ENCODE peak calls at places on chromosomes 5 and 9, in ten cellular contexts. One of them, this sample, is unnamed.
A peak's percentile ranks its signal among the peaks of the same experiment; 100 is the strongest.

GRCh38 chr9:114856942-114857315 is 51.1 kb upstream of the TNFSF15 start:
- DNase-seq in NCI-H748 treated with DMSO at 0.1 percent for 48 hours: no peak
- DNase-seq in GM06990: no peak
- DNase-seq in GM20000: no peak
- DNase-seq in AG09319: no peak
- DNase-seq in CD4-positive, alpha-beta memory T cell: no peak
- DNase-seq in NCI-H524 treated with DMSO at 0.1 percent for 48 hours: no peak
- DNase-seq in anterior cingulate cortex: no peak
- DNase-seq in stimulated activated CD4-positive, alpha-beta T cell treated with anti-CD3 and anti-CD28 coated beads, Interleukin-15, amount 100 ng/mL, for 1 hour: no peak
- DNase-seq in ACHN: no peak
- DNase-seq in this sample: no peak

GRCh38 chr9:127676636-127677035 is 30.2 kb upstream of the CFAP157 start:
- DNase-seq in anterior cingulate cortex: no peak
- DNase-seq in AG09319: no peak
- DNase-seq in GM06990: no peak
- DNase-seq in stimulated activated CD4-positive, alpha-beta T cell treated with anti-CD3 and anti-CD28 coated beads, Interleukin-15, amount 100 ng/mL, for 1 hour: no peak
- DNase-seq in CD4-positive, alpha-beta memory T cell: no peak
- DNase-seq in NCI-H524 treated with DMSO at 0.1 percent for 48 hours: no peak
- DNase-seq in GM20000: no peak
- DNase-seq in ACHN: no peak
- DNase-seq in NCI-H748 treated with DMSO at 0.1 percent for 48 hours: no peak
- DNase-seq in this sample: no peak

GRCh38 chr5:24314106-24314505 is 330.7 kb downstream of the CDH10 start:
- DNase-seq in ACHN: no peak
- DNase-seq in GM06990: no peak
- DNase-seq in NCI-H524 treated with DMSO at 0.1 percent for 48 hours: no peak
- DNase-seq in stimulated activated CD4-positive, alpha-beta T cell treated with anti-CD3 and anti-CD28 coated beads, Interleukin-15, amount 100 ng/mL, for 1 hour: no peak
- DNase-seq in GM20000: no peak
- DNase-seq in NCI-H748 treated with DMSO at 0.1 percent for 48 hours: no peak
- DNase-seq in anterior cingulate cortex: no peak
- DNase-seq in AG09319: no peak
- DNase-seq in CD4-positive, alpha-beta memory T cell: no peak
- DNase-seq in this sample: no peak

GRCh38 chr5:127924606-127925005 is 159.0 kb upstream of the SLC12A2 start:
- DNase-seq in anterior cingulate cortex: no peak
- DNase-seq in CD4-positive, alpha-beta memory T cell: no peak
- DNase-seq in NCI-H524 treated with DMSO at 0.1 percent for 48 hours: no peak
- DNase-seq in NCI-H748 treated with DMSO at 0.1 percent for 48 hours: peak; percentile 85
- DNase-seq in GM20000: no peak
- DNase-seq in AG09319: no peak
- DNase-seq in GM06990: no peak
- DNase-seq in stimulated activated CD4-positive, alpha-beta T cell treated with anti-CD3 and anti-CD28 coated beads, Interleukin-15, amount 100 ng/mL, for 1 hour: no peak
- DNase-seq in ACHN: no peak
- DNase-seq in this sample: no peak

GRCh38 chr5:91794856-91795548 is 411.9 kb upstream of the ARRDC3 start:
- DNase-seq in NCI-H748 treated with DMSO at 0.1 percent for 48 hours: no peak
- DNase-seq in GM20000: no peak
- DNase-seq in CD4-positive, alpha-beta memory T cell: no peak
- DNase-seq in GM06990: no peak
- DNase-seq in anterior cingulate cortex: no peak
- DNase-seq in ACHN: no peak
- DNase-seq in NCI-H524 treated with DMSO at 0.1 percent for 48 hours: no peak
- DNase-seq in stimulated activated CD4-positive, alpha-beta T cell treated with anti-CD3 and anti-CD28 coated beads, Interleukin-15, amount 100 ng/mL, for 1 hour: no peak
- DNase-seq in AG09319: no peak
- DNase-seq in this sample: no peak

GRCh38 chr5:16437974-16438373 is 27.6 kb downstream of the ZNF622 start:
- DNase-seq in stimulated activated CD4-positive, alpha-beta T cell treated with anti-CD3 and anti-CD28 coated beads, Interleukin-15, amount 100 ng/mL, for 1 hour: no peak
- DNase-seq in CD4-positive, alpha-beta memory T cell: no peak
- DNase-seq in GM20000: no peak
- DNase-seq in ACHN: peak; percentile 9
- DNase-seq in GM06990: no peak
- DNase-seq in AG09319: no peak
- DNase-seq in NCI-H748 treated with DMSO at 0.1 percent for 48 hours: no peak
- DNase-seq in anterior cingulate cortex: no peak
- DNase-seq in NCI-H524 treated with DMSO at 0.1 percent for 48 hours: no peak
- DNase-seq in this sample: no peak

GRCh38 chr5:2780421-2781171 is 29.1 kb upstream of the IRX2 start:
- DNase-seq in stimulated activated CD4-positive, alpha-beta T cell treated with anti-CD3 and anti-CD28 coated beads, Interleukin-15, amount 100 ng/mL, for 1 hour: no peak
- DNase-seq in AG09319: no peak
- DNase-seq in ACHN: no peak
- DNase-seq in GM06990: no peak
- DNase-seq in anterior cingulate cortex: no peak
- DNase-seq in GM20000: no peak
- DNase-seq in NCI-H524 treated with DMSO at 0.1 percent for 48 hours: no peak
- DNase-seq in NCI-H748 treated with DMSO at 0.1 percent for 48 hours: no peak
- DNase-seq in CD4-positive, alpha-beta memory T cell: no peak
- DNase-seq in this sample: no peak

GRCh38 chr9:88593537-88594185 is 58.7 kb downstream of the NXNL2 start:
- DNase-seq in GM06990: no peak
- DNase-seq in stimulated activated CD4-positive, alpha-beta T cell treated with anti-CD3 and anti-CD28 coated beads, Interleukin-15, amount 100 ng/mL, for 1 hour: no peak
- DNase-seq in AG09319: no peak
- DNase-seq in anterior cingulate cortex: no peak
- DNase-seq in NCI-H748 treated with DMSO at 0.1 percent for 48 hours: peak; percentile 4
- DNase-seq in NCI-H524 treated with DMSO at 0.1 percent for 48 hours: no peak
- DNase-seq in ACHN: peak; percentile 49
- DNase-seq in GM20000: peak; percentile 57
- DNase-seq in CD4-positive, alpha-beta memory T cell: peak; percentile 42
- DNase-seq in this sample: no peak

GRCh38 chr5:6419340-6419852 is 29.3 kb upstream of the UBE2QL1 start:
- DNase-seq in stimulated activated CD4-positive, alpha-beta T cell treated with anti-CD3 and anti-CD28 coated beads, Interleukin-15, amount 100 ng/mL, for 1 hour: no peak
- DNase-seq in GM06990: no peak
- DNase-seq in ACHN: no peak
- DNase-seq in CD4-positive, alpha-beta memory T cell: no peak
- DNase-seq in GM20000: no peak
- DNase-seq in AG09319: no peak
- DNase-seq in NCI-H524 treated with DMSO at 0.1 percent for 48 hours: no peak
- DNase-seq in NCI-H748 treated with DMSO at 0.1 percent for 48 hours: peak; percentile 99
- DNase-seq in anterior cingulate cortex: no peak
- DNase-seq in this sample: no peak

GRCh38 chr9:114559830-114560520 is 27.6 kb upstream of the ATP6V1G1 start:
- DNase-seq in anterior cingulate cortex: no peak
- DNase-seq in GM06990: no peak
- DNase-seq in GM20000: no peak
- DNase-seq in NCI-H748 treated with DMSO at 0.1 percent for 48 hours: peak; percentile 59
- DNase-seq in AG09319: no peak
- DNase-seq in NCI-H524 treated with DMSO at 0.1 percent for 48 hours: no peak
- DNase-seq in ACHN: no peak
- DNase-seq in CD4-positive, alpha-beta memory T cell: no peak
- DNase-seq in stimulated activated CD4-positive, alpha-beta T cell treated with anti-CD3 and anti-CD28 coated beads, Interleukin-15, amount 100 ng/mL, for 1 hour: no peak
- DNase-seq in this sample: no peak

GRCh38 chr5:538801-539468 is 14.7 kb upstream of the SLC9A3 start:
- DNase-seq in CD4-positive, alpha-beta memory T cell: no peak
- DNase-seq in anterior cingulate cortex: no peak
- DNase-seq in NCI-H748 treated with DMSO at 0.1 percent for 48 hours: no peak
- DNase-seq in NCI-H524 treated with DMSO at 0.1 percent for 48 hours: no peak
- DNase-seq in AG09319: no peak
- DNase-seq in GM20000: no peak
- DNase-seq in ACHN: no peak
- DNase-seq in GM06990: no peak
- DNase-seq in stimulated activated CD4-positive, alpha-beta T cell treated with anti-CD3 and anti-CD28 coated beads, Interleukin-15, amount 100 ng/mL, for 1 hour: no peak
- DNase-seq in this sample: no peak

GRCh38 chr5:115415143-115415491 is 118.7 kb upstream of the CCDC112 start:
- DNase-seq in CD4-positive, alpha-beta memory T cell: no peak
- DNase-seq in anterior cingulate cortex: no peak
- DNase-seq in AG09319: no peak
- DNase-seq in stimulated activated CD4-positive, alpha-beta T cell treated with anti-CD3 and anti-CD28 coated beads, Interleukin-15, amount 100 ng/mL, for 1 hour: no peak
- DNase-seq in ACHN: no peak
- DNase-seq in NCI-H748 treated with DMSO at 0.1 percent for 48 hours: peak; percentile 14
- DNase-seq in GM06990: no peak
- DNase-seq in GM20000: no peak
- DNase-seq in NCI-H524 treated with DMSO at 0.1 percent for 48 hours: no peak
- DNase-seq in this sample: no peak

GRCh38 chr5:113574417-113574816 is 60.9 kb downstream of the YTHDC2 start:
- DNase-seq in ACHN: peak; percentile 70
- DNase-seq in stimulated activated CD4-positive, alpha-beta T cell treated with anti-CD3 and anti-CD28 coated beads, Interleukin-15, amount 100 ng/mL, for 1 hour: no peak
- DNase-seq in GM06990: no peak
- DNase-seq in AG09319: peak; percentile 18
- DNase-seq in NCI-H748 treated with DMSO at 0.1 percent for 48 hours: no peak
- DNase-seq in CD4-positive, alpha-beta memory T cell: no peak
- DNase-seq in GM20000: no peak
- DNase-seq in anterior cingulate cortex: no peak
- DNase-seq in NCI-H524 treated with DMSO at 0.1 percent for 48 hours: no peak
- DNase-seq in this sample: no peak

GRCh38 chr5:56183507-56183906 is 49.6 kb downstream of the ANKRD55 start:
- DNase-seq in GM20000: no peak
- DNase-seq in anterior cingulate cortex: no peak
- DNase-seq in NCI-H748 treated with DMSO at 0.1 percent for 48 hours: no peak
- DNase-seq in NCI-H524 treated with DMSO at 0.1 percent for 48 hours: no peak
- DNase-seq in AG09319: peak; percentile 59
- DNase-seq in GM06990: no peak
- DNase-seq in ACHN: peak; percentile 92
- DNase-seq in stimulated activated CD4-positive, alpha-beta T cell treated with anti-CD3 and anti-CD28 coated beads, Interleukin-15, amount 100 ng/mL, for 1 hour: no peak
- DNase-seq in CD4-positive, alpha-beta memory T cell: no peak
- DNase-seq in this sample: no peak

GRCh38 chr9:106479679-106480078 is 383.3 kb upstream of the ZNF462 start:
- DNase-seq in GM20000: no peak
- DNase-seq in GM06990: no peak
- DNase-seq in CD4-positive, alpha-beta memory T cell: no peak
- DNase-seq in ACHN: no peak
- DNase-seq in stimulated activated CD4-positive, alpha-beta T cell treated with anti-CD3 and anti-CD28 coated beads, Interleukin-15, amount 100 ng/mL, for 1 hour: no peak
- DNase-seq in AG09319: no peak
- DNase-seq in NCI-H524 treated with DMSO at 0.1 percent for 48 hours: no peak
- DNase-seq in anterior cingulate cortex: no peak
- DNase-seq in NCI-H748 treated with DMSO at 0.1 percent for 48 hours: no peak
- DNase-seq in this sample: no peak

GRCh38 chr9:6781476-6781875 is 23.7 kb downstream of the KDM4C start:
- DNase-seq in stimulated activated CD4-positive, alpha-beta T cell treated with anti-CD3 and anti-CD28 coated beads, Interleukin-15, amount 100 ng/mL, for 1 hour: no peak
- DNase-seq in anterior cingulate cortex: no peak
- DNase-seq in ACHN: no peak
- DNase-seq in CD4-positive, alpha-beta memory T cell: no peak
- DNase-seq in GM20000: no peak
- DNase-seq in NCI-H748 treated with DMSO at 0.1 percent for 48 hours: no peak
- DNase-seq in AG09319: no peak
- DNase-seq in GM06990: no peak
- DNase-seq in NCI-H524 treated with DMSO at 0.1 percent for 48 hours: no peak
- DNase-seq in this sample: no peak

GRCh38 chr5:173237821-173238220 is 2.8 kb upstream of the NKX2-5 start:
- DNase-seq in NCI-H524 treated with DMSO at 0.1 percent for 48 hours: no peak
- DNase-seq in AG09319: no peak
- DNase-seq in GM06990: no peak
- DNase-seq in ACHN: no peak
- DNase-seq in anterior cingulate cortex: no peak
- DNase-seq in stimulated activated CD4-positive, alpha-beta T cell treated with anti-CD3 and anti-CD28 coated beads, Interleukin-15, amount 100 ng/mL, for 1 hour: no peak
- DNase-seq in NCI-H748 treated with DMSO at 0.1 percent for 48 hours: no peak
- DNase-seq in GM20000: peak; percentile 39
- DNase-seq in CD4-positive, alpha-beta memory T cell: no peak
- DNase-seq in this sample: no peak

GRCh38 chr9:114112778-114113585 is 13.9 kb upstream of the KIF12 start:
- DNase-seq in anterior cingulate cortex: no peak
- DNase-seq in NCI-H524 treated with DMSO at 0.1 percent for 48 hours: no peak
- DNase-seq in stimulated activated CD4-positive, alpha-beta T cell treated with anti-CD3 and anti-CD28 coated beads, Interleukin-15, amount 100 ng/mL, for 1 hour: no peak
- DNase-seq in NCI-H748 treated with DMSO at 0.1 percent for 48 hours: no peak
- DNase-seq in GM20000: no peak
- DNase-seq in CD4-positive, alpha-beta memory T cell: no peak
- DNase-seq in GM06990: no peak
- DNase-seq in ACHN: no peak
- DNase-seq in AG09319: peak; percentile 32
- DNase-seq in this sample: no peak

GRCh38 chr9:34500623-34501267 is 22.0 kb downstream of the ENHO start:
- DNase-seq in AG09319: no peak
- DNase-seq in ACHN: peak; percentile 42
- DNase-seq in stimulated activated CD4-positive, alpha-beta T cell treated with anti-CD3 and anti-CD28 coated beads, Interleukin-15, amount 100 ng/mL, for 1 hour: peak; percentile 64
- DNase-seq in NCI-H748 treated with DMSO at 0.1 percent for 48 hours: peak; percentile 74
- DNase-seq in anterior cingulate cortex: peak; percentile 16
- DNase-seq in GM20000: peak; percentile 72
- DNase-seq in GM06990: no peak
- DNase-seq in NCI-H524 treated with DMSO at 0.1 percent for 48 hours: no peak
- DNase-seq in CD4-positive, alpha-beta memory T cell: peak; percentile 62
- DNase-seq in this sample: no peak

GRCh38 chr5:14534773-14535172 is 46.8 kb upstream of the OTULINL start:
- DNase-seq in AG09319: no peak
- DNase-seq in stimulated activated CD4-positive, alpha-beta T cell treated with anti-CD3 and anti-CD28 coated beads, Interleukin-15, amount 100 ng/mL, for 1 hour: no peak
- DNase-seq in GM06990: no peak
- DNase-seq in anterior cingulate cortex: no peak
- DNase-seq in NCI-H524 treated with DMSO at 0.1 percent for 48 hours: no peak
- DNase-seq in CD4-positive, alpha-beta memory T cell: no peak
- DNase-seq in GM20000: no peak
- DNase-seq in ACHN: no peak
- DNase-seq in NCI-H748 treated with DMSO at 0.1 percent for 48 hours: peak; percentile 58
- DNase-seq in this sample: no peak

GRCh38 chr9:125743687-125744428 is 3.3 kb upstream of the PBX3 start:
- DNase-seq in NCI-H524 treated with DMSO at 0.1 percent for 48 hours: no peak
- DNase-seq in GM06990: no peak
- DNase-seq in CD4-positive, alpha-beta memory T cell: no peak
- DNase-seq in GM20000: no peak
- DNase-seq in ACHN: no peak
- DNase-seq in stimulated activated CD4-positive, alpha-beta T cell treated with anti-CD3 and anti-CD28 coated beads, Interleukin-15, amount 100 ng/mL, for 1 hour: no peak
- DNase-seq in anterior cingulate cortex: no peak
- DNase-seq in NCI-H748 treated with DMSO at 0.1 percent for 48 hours: peak; percentile 79
- DNase-seq in AG09319: no peak
- DNase-seq in this sample: no peak

GRCh38 chr5:160303690-160304089 is 8.7 kb downstream of the CCNJL start:
- DNase-seq in stimulated activated CD4-positive, alpha-beta T cell treated with anti-CD3 and anti-CD28 coated beads, Interleukin-15, amount 100 ng/mL, for 1 hour: no peak
- DNase-seq in CD4-positive, alpha-beta memory T cell: no peak
- DNase-seq in NCI-H748 treated with DMSO at 0.1 percent for 48 hours: no peak
- DNase-seq in GM06990: no peak
- DNase-seq in anterior cingulate cortex: no peak
- DNase-seq in AG09319: no peak
- DNase-seq in GM20000: no peak
- DNase-seq in NCI-H524 treated with DMSO at 0.1 percent for 48 hours: no peak
- DNase-seq in ACHN: no peak
- DNase-seq in this sample: no peak

GRCh38 chr9:1743121-1743710 is 271.9 kb upstream of the SMARCA2 start:
- DNase-seq in NCI-H748 treated with DMSO at 0.1 percent for 48 hours: no peak
- DNase-seq in CD4-positive, alpha-beta memory T cell: no peak
- DNase-seq in ACHN: no peak
- DNase-seq in NCI-H524 treated with DMSO at 0.1 percent for 48 hours: no peak
- DNase-seq in stimulated activated CD4-positive, alpha-beta T cell treated with anti-CD3 and anti-CD28 coated beads, Interleukin-15, amount 100 ng/mL, for 1 hour: no peak
- DNase-seq in anterior cingulate cortex: no peak
- DNase-seq in AG09319: no peak
- DNase-seq in GM20000: no peak
- DNase-seq in GM06990: no peak
- DNase-seq in this sample: no peak

GRCh38 chr5:156137482-156137881 is 189.5 kb upstream of the SGCD start:
- DNase-seq in anterior cingulate cortex: no peak
- DNase-seq in ACHN: no peak
- DNase-seq in NCI-H748 treated with DMSO at 0.1 percent for 48 hours: no peak
- DNase-seq in GM20000: no peak
- DNase-seq in GM06990: no peak
- DNase-seq in stimulated activated CD4-positive, alpha-beta T cell treated with anti-CD3 and anti-CD28 coated beads, Interleukin-15, amount 100 ng/mL, for 1 hour: no peak
- DNase-seq in CD4-positive, alpha-beta memory T cell: no peak
- DNase-seq in AG09319: no peak
- DNase-seq in NCI-H524 treated with DMSO at 0.1 percent for 48 hours: no peak
- DNase-seq in this sample: no peak

This sample was measured in iPS DF 19.7.